ENCODE peak calls at places on chromosome 20, in six cellular contexts. Z is spleen, G is lung, Q is dorsolateral prefrontal cortex, A is endodermal cell, I is cardiac muscle cell. C is an unnamed sample.

GRCh38 chr20:4524792-4525191 is 196.9 kb upstream of the PRND start:
- DNase-seq in A (no peak), Q (no peak), I (no peak), G (no peak), Z (no peak), C (no peak)

GRCh38 chr20:32589256-32589655 is 4.1 kb upstream of the NOL4L start:
- DNase-seq in G (no peak), Z (no peak), A (no peak), Q (no peak), I (no peak), C (no peak)

GRCh38 chr20:57693002-57693582 is 16.7 kb downstream of the PMEPA1 start:
- DNase-seq in Z (no peak), A (peak; percentile 79), G (no peak), I (no peak), Q (no peak), C (no peak)

GRCh38 chr20:44594730-44595129 is 12.4 kb downstream of the PKIG start:
- DNase-seq in Q (no peak), G (no peak), I (no peak), Z (no peak), A (no peak), C (peak; percentile 71)

GRCh38 chr20:47887477-47888080 is 102.3 kb upstream of the SULF2 start:
- DNase-seq in Z (no peak), A (no peak), G (no peak), I (no peak), Q (no peak), C (no peak)

GRCh38 chr20:41063442-41063841 is 34.8 kb downstream of the TOP1 start:
- DNase-seq in A (no peak), G (no peak), Q (no peak), I (no peak), Z (no peak), C (no peak)

GRCh38 chr20:25282796-25283195 is 34.9 kb downstream of the PYGB start:
- DNase-seq in A (no peak), Q (peak; percentile 34), I (no peak), G (no peak), Z (no peak), C (no peak)

GRCh38 chr20:59148713-59149493 is 14.7 kb upstream of the ZNF831 start:
- DNase-seq in I (no peak), A (no peak), Q (no peak), Z (peak; percentile 77), G (no peak), C (no peak)

GRCh38 chr20:54284928-54285704 is 77.2 kb downstream of the PFDN4 start:
- DNase-seq in G (no peak), A (no peak), Q (no peak), Z (no peak), I (no peak), C (no peak)

GRCh38 chr20:53897884-53898557 is 172.4 kb downstream of the BCAS1 start:
- DNase-seq in A (no peak), Z (no peak), I (no peak), G (no peak), Q (no peak), C (no peak)

GRCh38 chr20:11891827-11892521 is 25.7 kb upstream of the BTBD3 start:
- DNase-seq in G (peak; percentile 76), I (peak; percentile 93), Q (no peak), Z (no peak), A (peak; percentile 90), C (peak; percentile 6)

GRCh38 chr20:32977281-32978008 is 26.8 kb downstream of the SUN5 start:
- DNase-seq in I (no peak), A (peak; percentile 49), Z (no peak), Q (no peak), G (no peak), C (no peak)

GRCh38 chr20:44559302-44559701 is 23.1 kb upstream of the PKIG start:
- DNase-seq in A (no peak), Q (no peak), I (no peak), Z (no peak), G (no peak), C (no peak)

GRCh38 chr20:41142241-41142640 is 4.9 kb downstream of the PLCG1 start:
- DNase-seq in Q (no peak), A (no peak), I (no peak), Z (no peak), G (no peak), C (no peak)

GRCh38 chr20:61959301-61959700 is 106.4 kb downstream of the TAF4 start:
- DNase-seq in I (peak; percentile 44), A (peak; percentile 81), G (no peak), Q (peak; percentile 75), Z (peak; percentile 27), C (no peak)

GRCh38 chr20:4060054-4060795 is 44.9 kb upstream of the RNF24 start:
- DNase-seq in I (no peak), Z (peak; percentile 85), A (peak; percentile 71), G (peak; percentile 51), Q (no peak), C (peak; percentile 71)

GRCh38 chr20:2396241-2396814 is 15.6 kb downstream of the TGM6 start:
- DNase-seq in G (no peak), Z (no peak), A (no peak), Q (no peak), I (no peak), C (no peak)

GRCh38 chr20:64143018-64143801 is 21.0 kb upstream of the MYT1 start:
- DNase-seq in A (no peak), G (no peak), Q (no peak), I (no peak), Z (peak; percentile 61), C (no peak)

GRCh38 chr20:26209171-26209941 is 512.7 kb upstream of the ZNF337 start:
- DNase-seq in Q (peak; percentile 32), A (peak; percentile 76), I (peak; percentile 31), Z (peak; percentile 67), G (no peak), C (peak; percentile 42)

GRCh38 chr20:5074050-5074674 is 45.6 kb downstream of the PCNA start:
- DNase-seq in G (no peak), A (no peak), Z (no peak), Q (no peak), I (no peak), C (peak; percentile 58)

GRCh38 chr20:37421988-37422387 is 76.0 kb downstream of the SRC start:
- DNase-seq in G (no peak), Q (no peak), Z (no peak), A (peak; percentile 74), I (no peak), C (no peak)

GRCh38 chr20:17227669-17228623 is 1.1 kb downstream of the PCSK2 start:
- DNase-seq in Z (no peak), G (no peak), A (peak; percentile 91), I (peak; percentile 77), Q (no peak), C (no peak)

GRCh38 chr20:7856756-7857155 is 83.5 kb downstream of the HAO1 start:
- DNase-seq in G (no peak), A (no peak), Q (no peak), Z (no peak), I (no peak), C (no peak)

GRCh38 chr20:32970115-32970972 is 33.9 kb downstream of the SUN5 start:
- DNase-seq in A (no peak), Q (no peak), I (no peak), Z (no peak), G (no peak), C (no peak)

GRCh38 chr20:38255389-38255788 is 5.1 kb downstream of the KIAA1755 start:
- DNase-seq in Z (no peak), I (no peak), Q (no peak), G (no peak), A (no peak), C (no peak)

GRCh38 chr20:45971425-45971674 is 653 bp downstream of the ZNF335 start:
- DNase-seq in Z (no peak), Q (no peak), A (no peak), G (no peak), I (no peak), C (no peak)

GRCh38 chr20:45970646-45971424 is 1.2 kb downstream of the ZNF335 start:
- DNase-seq in G (no peak), A (peak; percentile 58), Z (peak; percentile 93), Q (no peak), I (no peak), C (peak; percentile 52)

GRCh38 chr20:45969712-45970634 is 2.0 kb downstream of the ZNF335 start:
- DNase-seq in I (peak; percentile 73), G (no peak), A (peak; percentile 81), Q (peak; percentile 41), Z (peak; percentile 75), C (no peak)

GRCh38 chr20:45972500-45973183 is 639 bp upstream of the ZNF335 start:
- DNase-seq in A (no peak), Q (no peak), I (no peak), G (no peak), Z (peak; percentile 97), C (no peak)

GRCh38 chr20:45971675-45972499 is at the start of gene ZNF335:
- DNase-seq in A (peak; percentile 98), G (peak; percentile 94), Z (peak; percentile 99), Q (peak; percentile 93), I (peak; percentile 97), C (peak; percentile 99)
- TF ChIP-seq CTCF in A (peak; percentile 39), G (peak; percentile 31), Z (peak; percentile 21), Q (peak; percentile 62), I (peak; percentile 18), C (peak; percentile 2)

DNA sequence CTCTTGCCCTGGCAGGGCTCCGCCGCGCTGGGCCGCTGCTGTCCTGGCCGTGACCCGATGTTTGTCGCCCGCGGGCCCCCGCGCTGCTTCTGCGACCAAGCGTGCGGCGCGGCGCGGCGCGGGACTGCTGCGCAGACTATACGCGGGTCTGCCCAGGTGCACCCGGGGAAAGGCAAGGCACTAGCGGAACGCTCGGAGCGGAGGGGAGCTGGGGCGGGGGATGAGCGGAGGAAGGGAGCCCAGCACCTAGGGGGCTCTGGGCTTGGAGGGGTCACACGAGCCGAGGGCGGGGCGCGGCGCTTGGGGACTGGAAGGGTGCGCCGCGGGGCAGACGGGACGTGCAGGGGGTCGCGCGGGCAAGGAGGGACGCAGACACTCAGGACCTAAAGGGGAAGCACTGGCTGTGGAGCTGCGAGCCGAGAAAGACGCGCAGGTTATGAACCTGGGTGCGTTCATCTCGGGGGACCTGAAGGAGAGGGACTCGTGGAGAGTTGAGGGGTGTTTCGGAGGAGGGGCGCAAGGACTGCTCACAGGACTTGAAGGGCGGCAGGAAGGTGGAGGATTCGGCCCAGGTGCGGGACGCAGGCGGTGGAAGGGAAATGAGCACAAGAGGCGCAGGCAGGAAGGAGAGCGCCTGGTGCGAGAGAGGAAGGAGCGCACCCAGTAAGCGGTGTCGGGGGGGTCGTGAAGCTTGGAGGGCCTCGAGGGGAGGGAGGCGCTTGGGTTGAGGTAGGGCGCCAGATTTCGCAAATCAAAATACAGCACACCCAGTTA is 40.8 kb upstream of the ZNFX1 start:
- DNase-seq in I (peak; percentile 33), A (peak; percentile 76), Q (no peak), G (no peak), Z (peak; percentile 81), C (no peak)
- H3K4me3 ChIP-seq in I (peak overlapping the region; percentile 40), A (peak overlapping the region; percentile 79), Q (peak overlapping the region; percentile 64), G (no peak overlapping the region), Z (peak overlapping the region; percentile 40), C (no peak overlapping the region)

DNA sequence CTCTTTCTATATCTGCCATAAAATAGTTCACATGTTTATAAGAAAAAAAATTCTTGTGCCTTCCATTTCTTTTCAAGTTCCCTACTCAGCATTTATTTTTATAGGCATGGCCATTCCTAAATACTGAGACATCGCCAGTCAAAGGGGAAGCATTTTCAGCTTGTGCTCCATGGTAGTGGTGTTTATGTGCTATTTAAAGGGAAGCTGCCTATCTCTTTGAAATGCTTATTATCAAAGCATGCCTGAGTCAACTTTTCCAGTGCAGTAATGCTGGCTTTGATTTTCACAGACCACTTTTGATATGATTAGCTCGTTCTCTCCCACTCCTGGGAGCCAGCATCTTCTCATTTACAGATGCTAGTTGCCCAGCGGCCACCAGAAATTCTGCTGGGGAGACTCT is 124.1 kb upstream of the RIN2 start:
- DNase-seq in Z (no peak), G (no peak), A (peak; percentile 13), Q (no peak), I (peak; percentile 28), C (no peak)
- TF ChIP-seq CTCF in Z (no peak), G (no peak), A (no peak), Q (no peak), I (no peak), C (no peak)

GRCh38 chr20:50339196-50339901 is 148.7 kb downstream of the CEBPB start:
- DNase-seq in I (no peak), Q (peak; percentile 15), A (no peak), Z (peak; percentile 55), G (no peak), C (peak; percentile 34)
- H3K4me3 ChIP-seq in I (no peak overlapping the region), Q (no peak overlapping the region), A (no peak overlapping the region), Z (no peak overlapping the region), G (no peak overlapping the region), C (peak overlapping the region; percentile 29)

C was measured in GM12865.